ENCODE peak calls at places on chromosomes 6 and 20, in four cellular contexts. Z is IMR-90, X is H1, W is H9. Q is an unnamed sample.

GRCh38 chr20:38805502-38805957 is at the start of gene PPP1R16B:
- DNase-seq in Z (no peak), X (peak), W (peak), Q (peak)

GRCh38 chr6:34086558-34086957 is 59.3 kb downstream of the GRM4 start:
- DNase-seq in Z (no peak), X (no peak), W (no peak), Q (no peak)

GRCh38 chr6:20213271-20213798 is 1.1 kb upstream of the MBOAT1 start:
- DNase-seq in Z (no peak), X (no peak), W (no peak), Q (no peak)

GRCh38 chr20:59831901-59832240 is 101.6 kb downstream of the SYCP2 start:
- DNase-seq in Z (no peak), X (peak), W (no peak), Q (no peak)

GRCh38 chr6:52363222-52363867 is 1.4 kb downstream of the PAQR8 start:
- DNase-seq in Z (peak), X (no peak), W (no peak), Q (no peak)

GRCh38 chr20:2206957-2207769 is 88.6 kb upstream of the TGM3 start:
- DNase-seq in Z (peak), X (peak), W (peak), Q (peak)

GRCh38 chr20:1825492-1825891 is 69.7 kb upstream of the SIRPA start:
- DNase-seq in Z (peak), X (no peak), W (no peak), Q (no peak)

GRCh38 chr6:103983860-103984259 is 875.9 kb downstream of the HACE1 start:
- DNase-seq in Z (no peak), X (no peak), W (no peak), Q (no peak)

GRCh38 chr6:31826793-31827285 is 699 bp upstream of the HSPA1B start:
- DNase-seq in Z (no peak), X (peak), W (peak), Q (no peak)

GRCh38 chr6:111805511-111806181 is 67.6 kb downstream of the FYN start:
- DNase-seq in Z (peak), X (no peak), W (no peak), Q (no peak)

GRCh38 chr20:62123450-62124118 is 1.3 kb downstream of the LSM14B start:
- DNase-seq in Z (peak), X (no peak), W (no peak), Q (peak)

GRCh38 chr6:41428995-41429417 is 93.6 kb downstream of the NCR2 start:
- DNase-seq in Z (peak), X (no peak), W (no peak), Q (peak)

GRCh38 chr6:150977276-150977675 is 111.8 kb downstream of the MTHFD1L start:
- DNase-seq in Z (no peak), X (no peak), W (no peak), Q (no peak)

GRCh38 chr6:155344341-155345006 is 30.2 kb upstream of the TFB1M start:
- DNase-seq in Z (no peak), X (no peak), W (no peak), Q (no peak)

GRCh38 chr6:155335265-155335664 is 21.0 kb upstream of the TFB1M start:
- DNase-seq in Z (no peak), X (no peak), W (no peak), Q (no peak)

GRCh38 chr6:155341130-155341828 is 27.0 kb upstream of the TFB1M start:
- DNase-seq in Z (peak), X (no peak), W (no peak), Q (no peak)

GRCh38 chr6:155340464-155341129 is 26.3 kb upstream of the TFB1M start:
- DNase-seq in Z (peak), X (no peak), W (peak), Q (peak)
- H2BK15ac ChIP-seq in Z (peak), X (no peak), W (no peak), Q (no peak)

GRCh38 chr20:50242863-50243609 is 52.4 kb downstream of the CEBPB start:
- DNase-seq in Z (no peak), X (no peak), W (no peak), Q (no peak)
- H4K5ac ChIP-seq in Z (no peak), X (no peak), W (no peak), Q (no peak)

GRCh38 chr6:43013843-43014433 is at the start of the genes KLHDC3 and MEA1:
- DNase-seq in Z (peak), X (peak), W (peak), Q (peak)
- H3K4ac ChIP-seq in Z (peak), X (peak), W (no peak), Q (no peak)

GRCh38 chr6:137218473-137218916 is 690 bp downstream of the IFNGR1 start:
- DNase-seq in Z (peak), X (no peak), W (no peak), Q (peak)
- H2BK15ac ChIP-seq in Z (peak), X (no peak), W (no peak), Q (no peak)

GRCh38 chr6:33081098-33081824 is 5.5 kb downstream of the HLA-DPB1 start:
- DNase-seq in Z (no peak), X (no peak), W (no peak), Q (no peak)
- H4K5ac ChIP-seq in Z (no peak), X (no peak), W (no peak), Q (no peak)

GRCh38 chr6:35663447-35664235 is 25.1 kb downstream of the FKBP5 start:
- DNase-seq in Z (peak), X (no peak), W (no peak), Q (peak)
- H3K4ac ChIP-seq in Z (peak), X (no peak), W (no peak), Q (no peak)

Q was measured in mesendoderm.